ENCODE peak calls at places on chromosome 9, in eight cellular contexts. One of them, this sample, is unnamed.

GRCh38 chr9:98726735-98727134 is 18.0 kb upstream of the GABBR2 start:
- DNase-seq in substantia nigra: no peak
- DNase-seq in glomerular endothelial cell: no peak
- DNase-seq in stimulated activated CD4-positive, alpha-beta T cell treated with anti-CD3 and anti-CD28 coated beads, Interleukin-15, amount 100 ng/mL, for 1 hour: no peak
- DNase-seq in lower lobe of right lung: no peak
- DNase-seq in sigmoid colon: no peak
- DNase-seq in upper lobe of right lung: no peak
- DNase-seq in NCI-H1092: no peak
- DNase-seq in this sample: no peak

GRCh38 chr9:22416692-22417060 is 29.9 kb upstream of the DMRTA1 start:
- DNase-seq in substantia nigra: no peak
- DNase-seq in NCI-H1092: no peak
- DNase-seq in lower lobe of right lung: no peak
- DNase-seq in glomerular endothelial cell: no peak
- DNase-seq in upper lobe of right lung: no peak
- DNase-seq in sigmoid colon: no peak
- DNase-seq in stimulated activated CD4-positive, alpha-beta T cell treated with anti-CD3 and anti-CD28 coated beads, Interleukin-15, amount 100 ng/mL, for 1 hour: no peak
- DNase-seq in this sample: no peak

GRCh38 chr9:86413966-86414880 is 60.0 kb upstream of the TUT7 start:
- DNase-seq in substantia nigra: no peak
- DNase-seq in sigmoid colon: no peak
- DNase-seq in lower lobe of right lung: no peak
- DNase-seq in upper lobe of right lung: no peak
- DNase-seq in stimulated activated CD4-positive, alpha-beta T cell treated with anti-CD3 and anti-CD28 coated beads, Interleukin-15, amount 100 ng/mL, for 1 hour: no peak
- DNase-seq in glomerular endothelial cell: peak
- DNase-seq in NCI-H1092: peak
- DNase-seq in this sample: no peak

GRCh38 chr9:78238061-78239038 is 2.5 kb downstream of the CEP78 start:
- DNase-seq in substantia nigra: no peak
- DNase-seq in sigmoid colon: no peak
- DNase-seq in stimulated activated CD4-positive, alpha-beta T cell treated with anti-CD3 and anti-CD28 coated beads, Interleukin-15, amount 100 ng/mL, for 1 hour: no peak
- DNase-seq in NCI-H1092: no peak
- DNase-seq in upper lobe of right lung: no peak
- DNase-seq in glomerular endothelial cell: no peak
- DNase-seq in lower lobe of right lung: no peak
- DNase-seq in this sample: no peak

GRCh38 chr9:137339606-137340462 is 37.8 kb upstream of the NRARP start:
- DNase-seq in lower lobe of right lung: no peak
- DNase-seq in NCI-H1092: no peak
- DNase-seq in sigmoid colon: no peak
- DNase-seq in glomerular endothelial cell: no peak
- DNase-seq in substantia nigra: no peak
- DNase-seq in stimulated activated CD4-positive, alpha-beta T cell treated with anti-CD3 and anti-CD28 coated beads, Interleukin-15, amount 100 ng/mL, for 1 hour: no peak
- DNase-seq in upper lobe of right lung: no peak
- DNase-seq in this sample: peak

GRCh38 chr9:111294691-111295451 is 35.2 kb downstream of the OR2K2 start:
- DNase-seq in stimulated activated CD4-positive, alpha-beta T cell treated with anti-CD3 and anti-CD28 coated beads, Interleukin-15, amount 100 ng/mL, for 1 hour: no peak
- DNase-seq in NCI-H1092: no peak
- DNase-seq in glomerular endothelial cell: no peak
- DNase-seq in upper lobe of right lung: no peak
- DNase-seq in lower lobe of right lung: no peak
- DNase-seq in substantia nigra: no peak
- DNase-seq in sigmoid colon: no peak
- DNase-seq in this sample: no peak

GRCh38 chr9:97536480-97536879 is 35.0 kb downstream of the TMOD1 start:
- DNase-seq in glomerular endothelial cell: no peak
- DNase-seq in lower lobe of right lung: no peak
- DNase-seq in sigmoid colon: peak
- DNase-seq in substantia nigra: no peak
- DNase-seq in upper lobe of right lung: peak
- DNase-seq in stimulated activated CD4-positive, alpha-beta T cell treated with anti-CD3 and anti-CD28 coated beads, Interleukin-15, amount 100 ng/mL, for 1 hour: no peak
- DNase-seq in NCI-H1092: no peak
- DNase-seq in this sample: no peak

GRCh38 chr9:70506159-70506558 is 91.7 kb upstream of the KLF9 start:
- DNase-seq in glomerular endothelial cell: no peak
- DNase-seq in stimulated activated CD4-positive, alpha-beta T cell treated with anti-CD3 and anti-CD28 coated beads, Interleukin-15, amount 100 ng/mL, for 1 hour: no peak
- DNase-seq in substantia nigra: no peak
- DNase-seq in lower lobe of right lung: no peak
- DNase-seq in NCI-H1092: no peak
- DNase-seq in sigmoid colon: no peak
- DNase-seq in upper lobe of right lung: no peak
- DNase-seq in this sample: no peak

GRCh38 chr9:115650768-115651167 is 502.8 kb upstream of the PAPPA start:
- DNase-seq in stimulated activated CD4-positive, alpha-beta T cell treated with anti-CD3 and anti-CD28 coated beads, Interleukin-15, amount 100 ng/mL, for 1 hour: no peak
- DNase-seq in lower lobe of right lung: no peak
- DNase-seq in upper lobe of right lung: no peak
- DNase-seq in glomerular endothelial cell: no peak
- DNase-seq in NCI-H1092: no peak
- DNase-seq in substantia nigra: no peak
- DNase-seq in sigmoid colon: no peak
- DNase-seq in this sample: no peak

GRCh38 chr9:77851862-77852602 is 179.6 kb downstream of the GNAQ start:
- DNase-seq in stimulated activated CD4-positive, alpha-beta T cell treated with anti-CD3 and anti-CD28 coated beads, Interleukin-15, amount 100 ng/mL, for 1 hour: no peak
- DNase-seq in glomerular endothelial cell: no peak
- DNase-seq in lower lobe of right lung: no peak
- DNase-seq in sigmoid colon: no peak
- DNase-seq in substantia nigra: no peak
- DNase-seq in NCI-H1092: peak
- DNase-seq in upper lobe of right lung: no peak
- DNase-seq in this sample: no peak

GRCh38 chr9:86324308-86324707 is 29.9 kb downstream of the TUT7 start:
- DNase-seq in upper lobe of right lung: no peak
- DNase-seq in sigmoid colon: no peak
- DNase-seq in glomerular endothelial cell: no peak
- DNase-seq in lower lobe of right lung: no peak
- DNase-seq in substantia nigra: no peak
- DNase-seq in NCI-H1092: no peak
- DNase-seq in stimulated activated CD4-positive, alpha-beta T cell treated with anti-CD3 and anti-CD28 coated beads, Interleukin-15, amount 100 ng/mL, for 1 hour: no peak
- DNase-seq in this sample: no peak

GRCh38 chr9:110892689-110893088 is 145.6 kb downstream of the LPAR1 start:
- DNase-seq in stimulated activated CD4-positive, alpha-beta T cell treated with anti-CD3 and anti-CD28 coated beads, Interleukin-15, amount 100 ng/mL, for 1 hour: no peak
- DNase-seq in upper lobe of right lung: no peak
- DNase-seq in lower lobe of right lung: no peak
- DNase-seq in glomerular endothelial cell: no peak
- DNase-seq in NCI-H1092: no peak
- DNase-seq in sigmoid colon: no peak
- DNase-seq in substantia nigra: no peak
- DNase-seq in this sample: no peak

GRCh38 chr9:14962193-14962899 is 52.1 kb upstream of the FREM1 start:
- DNase-seq in NCI-H1092: no peak
- DNase-seq in glomerular endothelial cell: no peak
- DNase-seq in stimulated activated CD4-positive, alpha-beta T cell treated with anti-CD3 and anti-CD28 coated beads, Interleukin-15, amount 100 ng/mL, for 1 hour: no peak
- DNase-seq in upper lobe of right lung: no peak
- DNase-seq in sigmoid colon: no peak
- DNase-seq in substantia nigra: no peak
- DNase-seq in lower lobe of right lung: no peak
- DNase-seq in this sample: no peak

GRCh38 chr9:80699551-80699998 is 989.8 kb downstream of the TLE1 start:
- DNase-seq in lower lobe of right lung: no peak
- DNase-seq in glomerular endothelial cell: no peak
- DNase-seq in upper lobe of right lung: no peak
- DNase-seq in stimulated activated CD4-positive, alpha-beta T cell treated with anti-CD3 and anti-CD28 coated beads, Interleukin-15, amount 100 ng/mL, for 1 hour: no peak
- DNase-seq in sigmoid colon: no peak
- DNase-seq in substantia nigra: no peak
- DNase-seq in NCI-H1092: no peak
- DNase-seq in this sample: no peak

GRCh38 chr9:7165350-7165937 is 407.7 kb downstream of the KDM4C start:
- DNase-seq in upper lobe of right lung: no peak
- DNase-seq in sigmoid colon: no peak
- DNase-seq in substantia nigra: no peak
- DNase-seq in lower lobe of right lung: no peak
- DNase-seq in stimulated activated CD4-positive, alpha-beta T cell treated with anti-CD3 and anti-CD28 coated beads, Interleukin-15, amount 100 ng/mL, for 1 hour: no peak
- DNase-seq in glomerular endothelial cell: no peak
- DNase-seq in NCI-H1092: no peak
- DNase-seq in this sample: no peak

GRCh38 chr9:37873955-37874354 is 30.0 kb downstream of the SLC25A51 start:
- DNase-seq in substantia nigra: no peak
- DNase-seq in NCI-H1092: no peak
- DNase-seq in stimulated activated CD4-positive, alpha-beta T cell treated with anti-CD3 and anti-CD28 coated beads, Interleukin-15, amount 100 ng/mL, for 1 hour: no peak
- DNase-seq in sigmoid colon: no peak
- DNase-seq in upper lobe of right lung: no peak
- DNase-seq in lower lobe of right lung: no peak
- DNase-seq in glomerular endothelial cell: no peak
- DNase-seq in this sample: no peak

GRCh38 chr9:113290052-113290607 is 13.0 kb downstream of the RNF183 start:
- DNase-seq in glomerular endothelial cell: no peak
- DNase-seq in NCI-H1092: no peak
- DNase-seq in stimulated activated CD4-positive, alpha-beta T cell treated with anti-CD3 and anti-CD28 coated beads, Interleukin-15, amount 100 ng/mL, for 1 hour: no peak
- DNase-seq in upper lobe of right lung: no peak
- DNase-seq in lower lobe of right lung: no peak
- DNase-seq in substantia nigra: no peak
- DNase-seq in sigmoid colon: no peak
- DNase-seq in this sample: no peak

GRCh38 chr9:6512085-6512657 is 99.2 kb downstream of the UHRF2 start:
- DNase-seq in NCI-H1092: no peak
- DNase-seq in sigmoid colon: no peak
- DNase-seq in upper lobe of right lung: no peak
- DNase-seq in stimulated activated CD4-positive, alpha-beta T cell treated with anti-CD3 and anti-CD28 coated beads, Interleukin-15, amount 100 ng/mL, for 1 hour: no peak
- DNase-seq in substantia nigra: no peak
- DNase-seq in lower lobe of right lung: no peak
- DNase-seq in glomerular endothelial cell: no peak
- DNase-seq in this sample: no peak

This sample was measured in posterior vena cava.